ENCODE peak calls at places on chromosomes 4 and X, in six cellular contexts. Y, U, N, C, V and X are unnamed samples.

GRCh38 chrX:37378399-37378798 is 29.2 kb downstream of the PRRG1 start:
- DNase-seq in Y (no peak), U (no peak), N (no peak), C (no peak), V (peak), X (no peak)

GRCh38 chrX:12901486-12901885 is 4.9 kb upstream of the TLR8 start:
- DNase-seq in Y (peak), U (peak), N (peak), C (peak), V (peak), X (peak)

GRCh38 chr4:87399148-87399547 is 8.2 kb upstream of the HSD17B11 start:
- DNase-seq in Y (no peak), U (no peak), N (no peak), C (no peak), V (no peak), X (peak)

GRCh38 chr4:3285558-3286334 is 7.1 kb upstream of the RGS12 start:
- DNase-seq in Y (peak), U (no peak), N (peak), C (no peak), V (peak), X (no peak)

GRCh38 chr4:742742-743311 is 37.2 kb downstream of the PCGF3 start:
- DNase-seq in Y (peak), U (peak), N (peak), C (peak), V (peak), X (peak)

GRCh38 chr4:119172223-119172622 is 36.6 kb downstream of the MYOZ2 start:
- DNase-seq in Y (no peak), U (no peak), N (no peak), C (no peak), V (peak), X (no peak)

GRCh38 chr4:150390531-150390910 is 191.4 kb upstream of the MAB21L2 start:
- DNase-seq in Y (no peak), U (no peak), N (no peak), C (no peak), V (no peak), X (no peak)

GRCh38 chr4:128550060-128550459 is 259.4 kb upstream of the JADE1 start:
- DNase-seq in Y (no peak), U (no peak), N (no peak), C (no peak), V (no peak), X (no peak)

GRCh38 chr4:113869743-113870375 is 108.3 kb upstream of the CAMK2D start:
- DNase-seq in Y (no peak), U (no peak), N (peak), C (no peak), V (peak), X (no peak)

GRCh38 chr4:177283167-177283566 is 26.5 kb upstream of the NEIL3 start:
- DNase-seq in Y (no peak), U (no peak), N (no peak), C (no peak), V (peak), X (no peak)

GRCh38 chrX:75038925-75039324 is 113.7 kb upstream of the NEXMIF start:
- DNase-seq in Y (no peak), U (peak), N (no peak), C (no peak), V (peak), X (no peak)

GRCh38 chr4:42280327-42281095 is 116.8 kb upstream of the SHISA3 start:
- DNase-seq in Y (no peak), U (peak), N (no peak), C (no peak), V (peak), X (no peak)

GRCh38 chrX:40912166-40912565 is 173.1 kb upstream of the USP9X start:
- DNase-seq in Y (no peak), U (no peak), N (no peak), C (no peak), V (no peak), X (no peak)

GRCh38 chr4:173647902-173648301 is 117.9 kb upstream of the HAND2 start:
- DNase-seq in Y (no peak), U (no peak), N (no peak), C (no peak), V (no peak), X (no peak)

GRCh38 chr4:159296061-159296460 is 193.2 kb downstream of the RAPGEF2 start:
- DNase-seq in Y (no peak), U (no peak), N (no peak), C (no peak), V (peak), X (no peak)

GRCh38 chr4:184814686-184815045 is 11.1 kb downstream of the ACSL1 start:
- DNase-seq in Y (no peak), U (no peak), N (no peak), C (no peak), V (no peak), X (no peak)

GRCh38 chr4:184810720-184811119 is 15.0 kb downstream of the ACSL1 start:
- DNase-seq in Y (peak), U (no peak), N (peak), C (no peak), V (no peak), X (no peak)

GRCh38 chr4:184811484-184812180 is 14.1 kb downstream of the ACSL1 start:
- DNase-seq in Y (peak), U (no peak), N (no peak), C (peak), V (no peak), X (no peak)

GRCh38 chr4:184812651-184813181 is 13.1 kb downstream of the ACSL1 start:
- DNase-seq in Y (no peak), U (peak), N (no peak), C (no peak), V (peak), X (no peak)

DNA sequence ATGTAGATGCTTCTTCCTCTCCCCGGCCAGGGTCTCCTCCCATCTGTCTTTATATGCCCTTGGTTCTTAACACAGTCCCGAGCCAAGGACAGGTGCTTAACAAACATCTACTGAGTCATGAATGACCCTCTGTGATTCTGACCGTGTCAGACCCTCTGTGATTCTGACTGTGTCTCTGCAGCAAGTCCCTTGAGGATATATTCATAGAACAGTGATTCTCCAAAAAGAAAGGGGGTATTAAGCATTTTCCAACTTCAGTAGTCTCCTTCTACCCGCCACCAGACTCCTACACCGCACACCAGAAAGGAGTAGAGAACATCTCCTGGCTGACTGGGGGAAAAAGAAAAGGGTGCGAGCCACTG is 13.6 kb downstream of the ACSL1 start:
- DNase-seq in Y (no peak), U (no peak), N (peak), C (no peak), V (no peak), X (no peak)
- H3K4me3 ChIP-seq in Y (no peak), U (peak), N (no peak), C (no peak), V (no peak), X (no peak)

GRCh38 chr4:144699565-144699964 is 53.6 kb downstream of the HHIP start:
- DNase-seq in Y (no peak), U (no peak), N (no peak), C (no peak), V (peak), X (no peak)
- TF ChIP-seq POLR2A in Y (no peak), U (no peak), N (no peak), C (no peak), V (no peak), X (no peak)

GRCh38 chr4:65401083-65401482 is 269.2 kb downstream of the EPHA5 start:
- DNase-seq in Y (no peak), U (no peak), N (no peak), C (no peak), V (no peak), X (no peak)
- TF ChIP-seq CTCF in Y (no peak), U (no peak), N (no peak), C (no peak), V (no peak), X (peak)

DNA sequence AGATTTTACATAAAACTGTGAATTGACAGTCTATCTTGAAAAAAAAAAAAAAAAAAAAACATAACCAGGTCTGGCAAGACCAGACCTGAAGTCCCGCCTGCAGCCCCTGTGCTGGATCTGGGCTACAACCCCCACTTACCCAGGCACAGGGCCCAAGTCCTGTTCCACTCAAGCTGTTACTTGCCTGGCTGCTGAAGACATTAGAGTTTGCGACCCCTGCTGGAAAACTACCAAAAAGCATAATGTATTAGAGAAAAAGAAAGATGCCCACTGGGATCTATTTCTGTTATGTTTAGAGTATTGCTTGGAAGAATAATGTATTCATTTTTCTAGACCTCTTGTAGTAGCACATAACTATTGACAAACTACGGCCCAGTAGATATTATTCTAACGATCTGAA is 4.7 kb downstream of the HS3ST1 start:
- DNase-seq in Y (no peak), U (peak), N (peak), C (no peak), V (peak), X (peak)
- H3K4me3 ChIP-seq in Y (no peak), U (no peak), N (no peak), C (no peak), V (no peak), X (no peak)

DNA sequence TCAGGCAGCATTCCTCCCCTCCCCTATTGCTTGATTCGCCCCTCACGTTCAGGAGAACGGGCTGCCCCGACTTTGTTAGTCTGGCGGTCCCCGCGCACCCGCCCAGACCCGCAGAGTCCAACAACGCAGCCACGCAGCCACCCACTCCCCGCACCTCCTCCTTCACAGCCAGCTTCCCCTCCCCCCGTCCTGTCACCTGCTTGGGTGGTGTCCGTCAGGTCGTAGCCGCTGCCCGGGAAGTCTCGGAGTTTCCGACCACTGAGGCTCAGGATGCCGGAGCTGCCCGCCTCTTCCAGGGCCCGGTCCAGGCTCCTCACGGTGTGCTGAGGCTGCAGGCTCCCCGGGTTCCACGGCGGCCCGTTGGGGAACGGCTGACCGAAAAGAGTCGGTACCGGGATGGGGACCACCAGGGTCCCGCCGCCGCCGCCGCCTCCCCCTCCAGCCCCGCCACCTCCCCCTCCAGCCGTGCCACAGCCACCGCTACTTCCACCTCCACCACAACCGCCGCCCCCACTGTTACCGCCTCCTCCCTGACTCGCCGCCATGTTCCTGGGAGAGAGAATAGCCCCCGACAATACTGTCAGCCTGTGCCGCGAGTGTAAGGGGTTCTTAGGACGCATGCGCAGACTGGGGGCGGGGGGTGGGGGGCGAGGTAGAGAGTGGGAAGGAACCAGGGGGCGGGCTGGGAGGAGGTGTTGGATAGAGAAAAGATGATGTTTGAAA is at the start of gene LRCH2:
- DNase-seq in Y (peak), U (no peak), N (no peak), C (peak), V (peak), X (peak)
- TF ChIP-seq POLR2A in Y (no peak), U (no peak), N (no peak), C (no peak), V (no peak), X (no peak)

DNA sequence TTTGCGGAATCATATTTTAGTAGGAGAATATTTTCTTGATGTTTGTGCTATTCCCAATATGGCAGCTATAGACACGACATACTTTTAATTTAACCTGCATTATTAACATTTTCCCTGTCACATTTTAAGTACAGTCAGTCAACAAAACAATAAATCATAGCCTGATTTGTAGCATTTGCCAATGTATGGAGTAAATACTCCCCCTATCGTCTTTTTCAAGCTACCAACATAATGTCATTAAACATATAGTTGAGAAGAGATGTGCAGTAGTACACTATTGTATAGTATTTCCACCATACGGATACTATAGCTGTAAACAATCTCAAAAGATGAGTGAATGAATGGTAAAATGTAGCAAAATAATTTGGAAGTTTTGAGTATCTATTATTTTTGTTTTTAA is 303.7 kb upstream of the MAGEB2 start:
- DNase-seq in Y (no peak), U (peak), N (no peak), C (no peak), V (no peak), X (no peak)
- TF ChIP-seq CTCF in Y (no peak), U (peak), N (no peak), C (no peak), V (peak), X (no peak)

GRCh38 chrX:132411310-132411977 is 77.4 kb downstream of the MBNL3 start:
- DNase-seq in Y (no peak), U (no peak), N (no peak), C (no peak), V (no peak), X (no peak)
- H3K4me3 ChIP-seq in Y (no peak), U (no peak), N (no peak), C (no peak), V (no peak), X (no peak)

DNA sequence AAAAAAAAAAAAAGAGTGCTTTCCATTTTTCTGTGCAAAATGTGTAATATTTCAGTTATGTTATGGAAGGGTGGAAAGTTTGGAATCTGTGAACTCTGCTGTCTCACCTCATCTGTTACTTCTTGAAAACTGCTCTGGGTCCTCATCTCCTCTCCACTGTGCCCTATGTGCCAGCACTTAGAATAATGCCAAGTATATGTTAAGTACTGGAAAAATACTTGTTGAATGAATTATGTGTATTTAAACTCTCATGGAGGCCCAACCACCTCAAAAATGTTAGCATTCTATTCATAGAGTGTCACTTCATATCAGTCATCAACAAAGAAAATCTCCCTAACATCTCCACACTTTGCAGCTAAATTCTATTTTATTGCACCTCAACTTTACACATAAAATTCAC is 46.0 kb downstream of the SLC39A8 start:
- DNase-seq in Y (no peak), U (no peak), N (no peak), C (no peak), V (no peak), X (no peak)
- TF ChIP-seq POLR2A in Y (no peak), U (no peak), N (no peak), C (no peak), V (no peak), X (no peak)

GRCh38 chr4:26397086-26397485 is 76.3 kb downstream of the RBPJ start:
- DNase-seq in Y (no peak), U (no peak), N (no peak), C (peak), V (no peak), X (no peak)

GRCh38 chr4:26402458-26402857 is 81.6 kb downstream of the RBPJ start:
- DNase-seq in Y (no peak), U (no peak), N (no peak), C (no peak), V (no peak), X (no peak)

GRCh38 chr4:26404597-26405323 is 83.9 kb downstream of the RBPJ start:
- DNase-seq in Y (no peak), U (no peak), N (no peak), C (no peak), V (no peak), X (no peak)

GRCh38 chr4:26400140-26400539 is 79.3 kb downstream of the RBPJ start:
- DNase-seq in Y (no peak), U (no peak), N (no peak), C (no peak), V (no peak), X (no peak)
- TF ChIP-seq CTCF in Y (no peak), U (no peak), N (no peak), C (no peak), V (no peak), X (no peak)